ENCODE peak calls at places on chromosome 17, in four cellular contexts. I is HCT116, E is H1, M is K562. H is an unnamed sample.

GRCh38 chr17:28626818-28627217 is 12.8 kb upstream of the RSKR start:
- DNase-seq in M (no peak), I (no peak), E (no peak), H (no peak)

GRCh38 chr17:4536259-4536741 is 18.9 kb downstream of the MYBBP1A start:
- DNase-seq in I (no peak), E (no peak), M (peak), H (no peak)

GRCh38 chr17:55677449-55677848 is 45.2 kb downstream of the TMEM100 start:
- DNase-seq in E (no peak), I (no peak), M (no peak), H (no peak)

GRCh38 chr17:73705594-73705993 is 61.3 kb upstream of the SDK2 start:
- DNase-seq in M (no peak), I (no peak), E (no peak), H (no peak)

GRCh38 chr17:72987166-72987565 is 105.3 kb downstream of the SLC39A11 start:
- DNase-seq in E (no peak), M (no peak), I (no peak), H (no peak)

GRCh38 chr17:9306086-9306485 is 269.5 kb downstream of the STX8 start:
- DNase-seq in I (no peak), M (no peak), E (no peak), H (no peak)

GRCh38 chr17:82793974-82794620 is 42.2 kb downstream of the TBCD start:
- DNase-seq in E (no peak), M (no peak), I (no peak), H (no peak)

GRCh38 chr17:48998557-48999440 is 1.6 kb downstream of the IGF2BP1 start:
- DNase-seq in M (peak), E (no peak), I (no peak), H (no peak)

GRCh38 chr17:28493467-28493866 is 12.7 kb upstream of the FOXN1 start:
- DNase-seq in M (no peak), E (no peak), I (no peak), H (no peak)

GRCh38 chr17:39166437-39167335 is 725 bp upstream of the ARL5C start:
- DNase-seq in I (no peak), E (no peak), M (no peak), H (no peak)

GRCh38 chr17:67386965-67387551 is 10.0 kb downstream of the PITPNC1 start:
- DNase-seq in I (peak), E (no peak), M (peak), H (no peak)

GRCh38 chr17:41655611-41656111 is 31.3 kb upstream of the KRT17 start:
- DNase-seq in I (no peak), M (no peak), E (no peak), H (no peak)

GRCh38 chr17:48854774-48855476 is 24.1 kb downstream of the CALCOCO2 start:
- DNase-seq in M (no peak), E (no peak), I (no peak), H (no peak)

GRCh38 chr17:42026821-42027539 is 7.1 kb downstream of the NKIRAS2 start:
- DNase-seq in E (no peak), I (no peak), M (no peak), H (no peak)

GRCh38 chr17:47941998-47942490 is 673 bp downstream of the PNPO start:
- DNase-seq in I (no peak), E (no peak), M (peak), H (no peak)

GRCh38 chr17:67623767-67624166 is 94.0 kb upstream of the NOL11 start:
- DNase-seq in M (no peak), I (no peak), E (no peak), H (no peak)

GRCh38 chr17:11308550-11308949 is 67.5 kb downstream of the SHISA6 start:
- DNase-seq in E (no peak), I (no peak), M (no peak), H (no peak)

GRCh38 chr17:55273579-55274370 is 9.0 kb downstream of the HLF start:
- DNase-seq in E (no peak), M (no peak), I (no peak), H (no peak)

GRCh38 chr17:66190738-66191606 is 961 bp downstream of the CEP112 start:
- DNase-seq in E (no peak), M (no peak), I (no peak), H (no peak)

GRCh38 chr17:1769826-1770477 is 8.1 kb downstream of the SERPINF1 start:
- DNase-seq in E (no peak), M (no peak), I (no peak), H (no peak)

GRCh38 chr17:43524945-43525575 is 21.1 kb downstream of the ETV4 start:
- DNase-seq in E (no peak), I (no peak), M (no peak), H (no peak)

GRCh38 chr17:31373150-31374082 is 18.1 kb upstream of the RAB11FIP4 start:
- DNase-seq in M (peak), I (peak), E (no peak), H (no peak)

GRCh38 chr17:63476494-63476856 is 386 bp upstream of the ACE start:
- DNase-seq in E (no peak), I (no peak), M (peak), H (no peak)

GRCh38 chr17:73566905-73567782 is 77.1 kb downstream of the SDK2 start:
- DNase-seq in M (no peak), E (peak), I (no peak), H (peak)

GRCh38 chr17:63479495-63480184 is 2.8 kb downstream of the ACE start:
- DNase-seq in M (no peak), I (no peak), E (no peak), H (no peak)

GRCh38 chr17:46979023-46979870 is at the start of gene RPRML:
- DNase-seq in I (no peak), M (peak), E (no peak), H (no peak)

GRCh38 chr17:41666336-41666680 is 22.4 kb upstream of the EIF1 start:
- DNase-seq in M (no peak), E (no peak), I (no peak), H (no peak)

GRCh38 chr17:72187544-72187943 is 66.7 kb downstream of the SOX9 start:
- DNase-seq in I (no peak), E (no peak), M (no peak), H (no peak)

DNA sequence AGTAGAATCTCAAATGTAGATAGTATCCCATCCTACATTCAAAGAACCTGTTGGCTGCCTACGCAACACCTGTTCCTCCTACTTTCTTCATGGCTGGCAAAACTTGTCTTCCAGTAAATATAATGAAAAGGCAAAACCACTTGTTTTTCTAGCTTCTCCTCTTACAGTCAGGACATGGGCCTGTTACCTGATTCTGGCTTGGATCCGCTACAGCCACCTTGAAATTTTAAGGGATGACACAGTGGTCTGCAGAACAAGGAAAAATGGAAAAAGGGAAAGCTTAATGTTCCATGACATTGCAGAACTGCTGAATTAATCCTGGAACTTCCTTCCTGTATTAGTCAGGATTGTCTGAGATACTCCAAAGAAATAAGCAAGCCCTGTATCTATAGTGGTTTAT is 224.0 kb downstream of the MAP2K6 start:
- DNase-seq in I (no peak), E (no peak), M (no peak), H (no peak)
- TF ChIP-seq ZNF274 in I (no peak), E (no peak), M (no peak), H (no peak)

GRCh38 chr17:7251330-7252175 is at the start of gene CTDNEP1:
- DNase-seq in M (peak), I (peak), E (peak), H (peak)
- TF ChIP-seq ZNF274 in M (no peak), I (no peak), E (no peak), H (no peak)

GRCh38 chr17:35765086-35765710 is 4.5 kb downstream of the C17orf50 start:
- DNase-seq in I (no peak), M (no peak), E (no peak), H (no peak)
- TF ChIP-seq ZNF274 in I (no peak), M (no peak), E (no peak), H (no peak)

DNA sequence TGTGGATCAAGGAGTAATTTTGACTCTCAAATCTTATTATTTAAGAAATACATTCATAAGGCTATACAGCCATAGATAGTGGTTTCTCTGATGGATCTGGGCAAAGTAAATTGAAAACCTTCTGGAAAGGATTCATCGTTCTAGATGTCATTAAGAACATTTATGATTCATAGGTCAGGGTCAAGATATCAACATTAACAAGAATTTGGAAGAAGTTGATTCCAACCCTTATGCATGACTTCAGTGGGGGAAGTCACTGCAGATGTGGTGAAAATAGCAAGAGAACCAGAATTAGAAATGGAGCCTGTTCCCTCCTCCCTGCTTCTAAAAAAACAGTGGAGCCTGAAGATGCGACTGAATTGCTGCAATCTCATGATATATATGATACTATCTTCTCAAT is 36.6 kb upstream of the HNF1B start:
- DNase-seq in E (no peak), I (no peak), M (no peak), H (no peak)
- TF ChIP-seq ZNF274 in E (no peak), I (no peak), M (no peak), H (no peak)

GRCh38 chr17:50331085-50331791 is 14.7 kb upstream of the XYLT2 start:
- DNase-seq in M (no peak), I (no peak), E (no peak), H (no peak)
- TF ChIP-seq ZNF274 in M (no peak), I (no peak), E (no peak), H (no peak)

GRCh38 chr17:17626151-17626805 is 34.8 kb upstream of the PEMT start:
- DNase-seq in M (no peak), E (peak), I (no peak), H (no peak)
- TF ChIP-seq ZNF274 in M (no peak), E (no peak), I (no peak), H (no peak)